ENCODE peak calls at places on chromosome 15, in eight cellular contexts. H, K, J, G, Y, Z, R and S are unnamed samples.

GRCh38 chr15:71538181-71538580 is 272.2 kb upstream of the NR2E3 start:
- DNase-seq in H (no peak), K (no peak), J (no peak), G (no peak), Y (no peak), Z (peak), R (no peak), S (no peak)

GRCh38 chr15:71294636-71295241 is 179.5 kb downstream of the THSD4 start:
- DNase-seq in H (no peak), K (no peak), J (no peak), G (no peak), Y (no peak), Z (peak), R (peak), S (no peak)

GRCh38 chr15:48283361-48284157 is 47.7 kb upstream of the DUT start:
- DNase-seq in H (no peak), K (no peak), J (no peak), G (no peak), Y (no peak), Z (no peak), R (peak), S (no peak)

GRCh38 chr15:80588801-80589200 is 106.3 kb upstream of the ABHD17C start:
- DNase-seq in H (no peak), K (no peak), J (peak), G (no peak), Y (peak), Z (peak), R (peak), S (peak)

GRCh38 chr15:71874245-71874644 is 63.9 kb downstream of the NR2E3 start:
- DNase-seq in H (no peak), K (no peak), J (no peak), G (no peak), Y (no peak), Z (no peak), R (no peak), S (no peak)

GRCh38 chr15:76968310-76968709 is 26.6 kb upstream of the PSTPIP1 start:
- DNase-seq in H (no peak), K (no peak), J (no peak), G (no peak), Y (no peak), Z (peak), R (peak), S (no peak)

GRCh38 chr15:20340931-20341661 is 200.5 kb downstream of the GOLGA6L6 start:
- DNase-seq in H (no peak), K (peak), J (no peak), G (no peak), Y (no peak), Z (peak), R (no peak), S (no peak)

GRCh38 chr15:66923438-66923881 is 141.9 kb upstream of the SMAD3 start:
- DNase-seq in H (no peak), K (peak), J (no peak), G (no peak), Y (no peak), Z (peak), R (no peak), S (no peak)

GRCh38 chr15:98444067-98444600 is 204.2 kb upstream of the IGF1R start:
- DNase-seq in H (no peak), K (no peak), J (no peak), G (no peak), Y (no peak), Z (peak), R (no peak), S (no peak)

GRCh38 chr15:93900476-93901400 is 330.6 kb upstream of the MCTP2 start:
- DNase-seq in H (no peak), K (peak), J (no peak), G (no peak), Y (no peak), Z (no peak), R (no peak), S (no peak)

GRCh38 chr15:84929795-84930371 is 45.4 kb downstream of the SLC28A1 start:
- DNase-seq in H (no peak), K (no peak), J (peak), G (no peak), Y (no peak), Z (peak), R (peak), S (no peak)

GRCh38 chr15:90266061-90266431 is 574 bp downstream of the NGRN start:
- DNase-seq in H (no peak), K (peak), J (no peak), G (peak), Y (no peak), Z (peak), R (peak), S (no peak)